ENCODE peak calls at places on chromosome 17, in six cellular contexts. L is mucosa of descending colon; I is CD8-positive, alpha-beta memory T cell; Z is neural progenitor cell; X is mesenchymal stem cell; Q is right lobe of liver. N is an unnamed sample.
A peak's percentile ranks its signal among the peaks of the same experiment; 100 is the strongest.

GRCh38 chr17:57112994-57113393 is 27.9 kb downstream of the AKAP1 start:
- DNase-seq in L (no peak), I (no peak), Z (no peak), X (no peak), Q (no peak), N (no peak)

GRCh38 chr17:52157161-52157560 is 1.4 kb downstream of the CA10 start:
- DNase-seq in L (no peak), I (no peak), Z (no peak), X (no peak), Q (no peak), N (no peak)

GRCh38 chr17:6690641-6691040 is 22.5 kb downstream of the SLC13A5 start:
- DNase-seq in L (no peak), I (no peak), Z (no peak), X (no peak), Q (no peak), N (no peak)

GRCh38 chr17:66667491-66668030 is 167.4 kb upstream of the CACNG5 start:
- DNase-seq in L (no peak), I (peak; percentile 40), Z (no peak), X (no peak), Q (no peak), N (no peak)

GRCh38 chr17:72372185-72372584 is 251.4 kb downstream of the SOX9 start:
- DNase-seq in L (no peak), I (no peak), Z (no peak), X (no peak), Q (no peak), N (no peak)

GRCh38 chr17:55279203-55279602 is 14.4 kb downstream of the HLF start:
- DNase-seq in L (no peak), I (no peak), Z (no peak), X (no peak), Q (no peak), N (no peak)

GRCh38 chr17:34798581-34798980 is 162.7 kb downstream of the CCT6B start:
- DNase-seq in L (no peak), I (no peak), Z (peak; percentile 67), X (no peak), Q (no peak), N (no peak)

GRCh38 chr17:66514227-66514806 is 211.9 kb downstream of the PRKCA start:
- DNase-seq in L (no peak), I (no peak), Z (no peak), X (peak; percentile 40), Q (no peak), N (no peak)

GRCh38 chr17:56603486-56604238 is 10.2 kb downstream of the NOG start:
- DNase-seq in L (no peak), I (no peak), Z (no peak), X (no peak), Q (no peak), N (no peak)

GRCh38 chr17:41308918-41309359 is at the start of gene KRTAP16-1:
- DNase-seq in L (peak; percentile 54), I (peak; percentile 45), Z (no peak), X (no peak), Q (no peak), N (peak; percentile 37)

GRCh38 chr17:50426814-50427787 is 1.1 kb downstream of the ACSF2 start:
- DNase-seq in L (no peak), I (no peak), Z (peak; percentile 35), X (peak; percentile 76), Q (no peak), N (no peak)

GRCh38 chr17:7947651-7948050 is 15.6 kb downstream of the CNTROB start:
- DNase-seq in L (no peak), I (no peak), Z (no peak), X (no peak), Q (no peak), N (no peak)

GRCh38 chr17:7852262-7852670 is 2.6 kb upstream of the TMEM88 start:
- DNase-seq in L (peak; percentile 72), I (no peak), Z (no peak), X (no peak), Q (peak; percentile 60), N (peak; percentile 69)

GRCh38 chr17:8376302-8377067 is at the start of gene KRABD2:
- DNase-seq in L (peak; percentile 94), I (peak; percentile 88), Z (peak; percentile 95), X (peak; percentile 87), Q (peak; percentile 96), N (peak; percentile 97)

GRCh38 chr17:71313866-71314265 is 807.0 kb upstream of the SOX9 start:
- DNase-seq in L (no peak), I (no peak), Z (no peak), X (no peak), Q (no peak), N (no peak)

GRCh38 chr17:56727876-56728617 is 105.7 kb downstream of the C17orf67 start:
- DNase-seq in L (no peak), I (no peak), Z (no peak), X (no peak), Q (no peak), N (no peak)

GRCh38 chr17:49254066-49254465 is 23.5 kb upstream of the PHOSPHO1 start:
- DNase-seq in L (no peak), I (no peak), Z (no peak), X (no peak), Q (no peak), N (no peak)

GRCh38 chr17:74177018-74177450 is 26.4 kb upstream of the RPL38 start:
- DNase-seq in L (no peak), I (no peak), Z (no peak), X (peak; percentile 8), Q (no peak), N (no peak)

GRCh38 chr17:77107506-77108433 is 33.0 kb upstream of the SEC14L1 start:
- DNase-seq in L (no peak), I (peak; percentile 65), Z (no peak), X (peak; percentile 64), Q (no peak), N (no peak)

GRCh38 chr17:58525239-58525638 is 10.8 kb upstream of the MTMR4 start:
- DNase-seq in L (no peak), I (no peak), Z (no peak), X (peak; percentile 94), Q (no peak), N (no peak)

GRCh38 chr17:21017861-21018260 is 24.9 kb downstream of the USP22 start:
- DNase-seq in L (no peak), I (no peak), Z (no peak), X (no peak), Q (no peak), N (no peak)

GRCh38 chr17:7897773-7898172 is 9.2 kb downstream of the CHD3 start:
- DNase-seq in L (no peak), I (no peak), Z (no peak), X (peak; percentile 70), Q (peak; percentile 53), N (no peak)

GRCh38 chr17:47254403-47254943 is 846 bp downstream of the ITGB3 start:
- DNase-seq in L (no peak), I (no peak), Z (no peak), X (no peak), Q (no peak), N (no peak)

GRCh38 chr17:27808629-27809028 is 8.3 kb upstream of the NOS2 start:
- DNase-seq in L (no peak), I (no peak), Z (no peak), X (no peak), Q (no peak), N (no peak)

GRCh38 chr17:27560668-27561067 is 70.3 kb upstream of the LGALS9 start:
- DNase-seq in L (no peak), I (no peak), Z (no peak), X (no peak), Q (no peak), N (no peak)

DNA sequence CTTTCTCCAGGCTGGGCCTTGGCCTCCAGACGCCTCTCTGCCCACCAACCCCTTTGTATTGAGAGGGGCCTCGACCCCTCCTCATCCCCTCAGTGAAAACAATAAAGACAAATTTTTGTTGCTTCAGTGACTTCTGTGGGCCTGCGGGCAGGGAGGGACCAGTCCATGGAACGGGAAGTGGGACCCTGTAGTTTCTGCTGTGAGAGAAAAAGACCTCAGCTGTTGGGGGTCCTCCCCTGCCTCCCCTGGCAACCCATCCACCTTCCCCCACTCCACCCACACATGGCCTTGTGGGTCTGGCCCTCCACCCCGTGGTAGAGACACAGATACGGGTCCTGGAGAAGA is 3.5 kb downstream of the PPY start:
- DNase-seq in L (peak; percentile 18), I (no peak), Z (peak; percentile 38), X (no peak), Q (no peak), N (no peak)
- H3K4me3 ChIP-seq in L (no peak overlapping the region), I (no peak overlapping the region), Z (no peak overlapping the region), X (no peak overlapping the region), Q (no peak overlapping the region), N (no peak overlapping the region)

DNA sequence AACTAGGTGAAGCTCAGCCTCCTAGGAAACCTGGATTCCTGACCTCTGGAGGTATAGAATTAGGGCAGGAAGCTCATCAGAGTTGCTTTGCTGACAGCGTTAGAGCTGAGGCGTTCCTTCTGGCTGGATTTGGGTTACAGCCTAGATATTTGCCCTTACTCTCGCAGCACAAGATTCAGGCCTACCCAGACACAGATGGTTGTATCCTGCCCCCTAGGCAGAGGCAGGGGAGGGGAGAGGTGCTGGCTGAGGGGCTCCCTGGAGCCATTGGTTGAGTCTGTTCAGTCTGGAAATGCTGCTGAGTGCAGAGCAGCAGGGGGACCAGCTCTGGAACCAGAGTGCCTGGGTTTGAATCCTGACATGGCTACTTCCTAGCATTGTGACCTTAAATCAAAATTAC is 78.5 kb downstream of the MPRIP start:
- DNase-seq in L (peak; percentile 21), I (no peak), Z (no peak), X (no peak), Q (no peak), N (no peak)
- H3K4me1 ChIP-seq in L (peaks cover 43% of the 10 kb centered on the region), I (peaks cover 81% of the 10 kb centered on the region), Z (peaks cover 3% of the 10 kb centered on the region), X (peaks cover 20% of the 10 kb centered on the region), Q (no peaks in the 10 kb centered on the region), N (peaks cover 15% of the 10 kb centered on the region)

DNA sequence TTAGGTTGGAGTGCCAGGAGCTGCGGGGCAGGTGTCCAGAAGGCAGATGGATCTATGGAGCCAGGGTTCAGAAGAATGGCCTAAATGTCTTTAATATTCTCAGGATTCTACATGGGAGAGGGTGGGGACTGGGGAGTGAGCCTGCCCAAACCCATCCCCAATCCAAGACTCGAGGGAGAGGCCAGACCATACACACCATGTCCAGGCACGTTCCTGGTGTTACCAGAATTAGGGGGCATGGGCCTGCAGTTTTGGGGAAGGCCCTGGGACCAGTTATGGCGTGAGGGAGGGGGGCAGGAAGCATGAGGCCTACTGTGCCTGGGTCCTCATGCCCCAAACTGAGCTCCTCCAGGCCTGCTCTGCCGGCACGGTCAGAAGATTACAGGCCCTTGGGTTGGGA is 1.9 kb downstream of the TAX1BP3 start:
- DNase-seq in L (no peak), I (no peak), Z (no peak), X (no peak), Q (no peak), N (no peak)
- H3K4me3 ChIP-seq in L (no peak overlapping the region), I (no peak overlapping the region), Z (no peak overlapping the region), X (peak overlapping the region; percentile 97), Q (no peak overlapping the region), N (no peak overlapping the region)

GRCh38 chr17:42405076-42405475 is 16.8 kb upstream of the STAT3 start:
- DNase-seq in L (no peak), I (no peak), Z (no peak), X (no peak), Q (peak; percentile 49), N (no peak)
- H3K4me1 ChIP-seq in L (peaks cover 14% of the 10 kb centered on the region), I (peaks cover 15% of the 10 kb centered on the region), Z (peaks cover 31% of the 10 kb centered on the region), X (peaks cover 20% of the 10 kb centered on the region), Q (no peaks in the 10 kb centered on the region), N (peaks cover 2% of the 10 kb centered on the region)

N was measured in pancreas.